ENCODE peak calls at places on chromosome 6, in eight cellular contexts. P is Peyer's patch, E is tibial nerve, B is spleen, D is HCT116, Q is transverse colon, M is A549, O is adrenal gland. I is an unnamed sample.

GRCh38 chr6:143394351-143394750 is 56.1 kb downstream of the ADAT2 start:
- DNase-seq in P (no peak), E (no peak), B (no peak), D (no peak), Q (no peak), M (no peak), O (no peak), I (no peak)

GRCh38 chr6:163620670-163621330 is 206.3 kb downstream of the QKI start:
- DNase-seq in P (peak), E (no peak), B (no peak), D (no peak), Q (no peak), M (no peak), O (no peak), I (no peak)

GRCh38 chr6:19812512-19813119 is 24.6 kb upstream of the ID4 start:
- DNase-seq in P (no peak), E (no peak), B (no peak), D (peak), Q (no peak), M (peak), O (no peak), I (no peak)

GRCh38 chr6:145531822-145532221 is 203.5 kb downstream of the EPM2A start:
- DNase-seq in P (no peak), E (no peak), B (no peak), D (no peak), Q (no peak), M (no peak), O (no peak), I (no peak)

GRCh38 chr6:146892613-146893401 is 294.0 kb downstream of the ADGB start:
- DNase-seq in P (no peak), E (no peak), B (no peak), D (no peak), Q (no peak), M (no peak), O (no peak), I (no peak)

GRCh38 chr6:163416640-163417253 is 2.2 kb downstream of the QKI start:
- DNase-seq in P (peak), E (no peak), B (no peak), D (peak), Q (peak), M (peak), O (peak), I (peak)

GRCh38 chr6:88368071-88368787 is 202.1 kb upstream of the CNR1 start:
- DNase-seq in P (no peak), E (no peak), B (no peak), D (no peak), Q (no peak), M (peak), O (no peak), I (no peak)

GRCh38 chr6:4253604-4254211 is 118.3 kb upstream of the ECI2 start:
- DNase-seq in P (no peak), E (no peak), B (no peak), D (peak), Q (no peak), M (peak), O (peak), I (no peak)

GRCh38 chr6:16286151-16286522 is 47.8 kb downstream of the GMPR start:
- DNase-seq in P (no peak), E (no peak), B (no peak), D (peak), Q (no peak), M (peak), O (peak), I (no peak)

GRCh38 chr6:147664092-147664491 is 155.6 kb downstream of the SAMD5 start:
- DNase-seq in P (no peak), E (no peak), B (no peak), D (no peak), Q (no peak), M (no peak), O (no peak), I (no peak)

GRCh38 chr6:102474041-102474807 is 1080.7 kb downstream of the GRIK2 start:
- DNase-seq in P (no peak), E (no peak), B (no peak), D (no peak), Q (no peak), M (no peak), O (no peak), I (no peak)

GRCh38 chr6:43311681-43312080 is 3.1 kb upstream of the CRIP3 start:
- DNase-seq in P (no peak), E (no peak), B (no peak), D (no peak), Q (no peak), M (no peak), O (no peak), I (no peak)

GRCh38 chr6:137002505-137002904 is 42.3 kb downstream of the IL20RA start:
- DNase-seq in P (no peak), E (no peak), B (no peak), D (peak), Q (no peak), M (no peak), O (no peak), I (no peak)

GRCh38 chr6:83096791-83097190 is 29.3 kb downstream of the DOP1A start:
- DNase-seq in P (no peak), E (no peak), B (no peak), D (no peak), Q (no peak), M (no peak), O (no peak), I (no peak)

GRCh38 chr6:133542056-133542821 is 301.1 kb downstream of the EYA4 start:
- DNase-seq in P (no peak), E (no peak), B (no peak), D (no peak), Q (no peak), M (no peak), O (no peak), I (no peak)

GRCh38 chr6:116279232-116280160 is at the start of gene TSPYL1:
- DNase-seq in P (peak), E (peak), B (peak), D (peak), Q (peak), M (peak), O (peak), I (peak)
- TF ChIP-seq POLR2A in P (peak), E (peak), B (peak), D (peak), Q (peak), M (peak), O (peak), I (peak)

GRCh38 chr6:152301806-152302568 is 335.2 kb downstream of the SYNE1 start:
- DNase-seq in P (peak), E (peak), B (peak), D (peak), Q (peak), M (peak), O (peak), I (peak)
- TF ChIP-seq POLR2A in P (peak), E (no peak), B (no peak), D (no peak), Q (peak), M (peak), O (peak), I (peak)

DNA sequence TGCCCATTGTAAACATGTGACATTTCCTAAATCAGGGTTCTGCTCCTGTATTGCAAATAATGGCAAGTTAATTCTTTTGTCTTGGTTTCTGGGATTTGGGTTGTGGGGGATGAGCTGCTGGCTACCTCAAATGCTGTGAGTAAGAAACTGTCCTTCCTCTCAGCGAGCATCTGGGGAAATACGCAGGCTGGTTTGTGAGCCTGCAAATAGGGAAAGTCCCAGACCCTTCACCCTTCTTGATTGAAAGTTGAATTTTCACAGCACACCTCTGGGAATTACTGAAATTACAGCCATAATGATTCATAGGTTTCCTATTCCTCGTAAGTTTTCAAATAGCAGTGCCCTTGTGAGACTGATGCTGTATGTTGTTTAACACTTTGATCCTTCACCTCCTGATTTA is 138.1 kb downstream of the TBXT start:
- DNase-seq in P (no peak), E (no peak), B (no peak), D (no peak), Q (no peak), M (peak), O (no peak), I (no peak)
- TF ChIP-seq POLR2A in P (no peak), E (no peak), B (no peak), D (no peak), Q (no peak), M (no peak), O (no peak), I (no peak)

DNA sequence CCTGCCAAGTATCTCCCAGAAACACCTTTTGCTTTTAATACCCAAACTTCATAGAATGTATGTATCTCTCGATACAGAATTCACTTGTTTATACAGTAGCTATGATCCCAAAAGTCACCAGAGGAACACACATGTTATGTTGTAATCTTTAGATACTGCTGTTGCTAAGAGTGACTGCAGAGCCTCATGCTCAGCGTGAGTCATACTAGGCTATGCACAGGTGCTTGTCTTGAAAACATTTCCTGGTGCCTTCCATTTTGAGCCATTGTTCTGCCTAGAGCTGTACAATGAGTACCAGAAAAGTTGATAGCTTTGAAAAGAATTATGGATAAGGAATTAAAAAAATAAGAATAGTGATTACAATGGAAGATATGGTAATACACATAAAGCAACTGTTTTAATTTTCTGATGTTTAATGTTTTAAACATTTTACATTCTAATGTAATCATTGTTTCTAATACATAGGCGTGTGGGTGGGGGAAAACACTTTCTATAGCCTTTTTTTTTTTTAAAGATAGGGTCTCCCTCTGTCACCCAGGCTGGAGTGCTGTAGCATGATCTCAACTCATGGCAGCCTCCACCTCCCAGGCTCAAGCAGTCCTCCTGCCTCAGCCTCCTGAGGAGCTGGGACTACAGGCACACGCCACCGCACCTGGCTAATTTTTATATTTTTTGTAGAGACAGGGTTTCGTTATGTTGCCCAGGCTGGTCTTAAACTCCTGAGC is 79.4 kb downstream of the CD24 start:
- DNase-seq in P (no peak), E (no peak), B (no peak), D (no peak), Q (no peak), M (peak), O (no peak), I (no peak)
- TF ChIP-seq POLR2A in P (no peak), E (no peak), B (no peak), D (no peak), Q (no peak), M (no peak), O (no peak), I (no peak)

DNA sequence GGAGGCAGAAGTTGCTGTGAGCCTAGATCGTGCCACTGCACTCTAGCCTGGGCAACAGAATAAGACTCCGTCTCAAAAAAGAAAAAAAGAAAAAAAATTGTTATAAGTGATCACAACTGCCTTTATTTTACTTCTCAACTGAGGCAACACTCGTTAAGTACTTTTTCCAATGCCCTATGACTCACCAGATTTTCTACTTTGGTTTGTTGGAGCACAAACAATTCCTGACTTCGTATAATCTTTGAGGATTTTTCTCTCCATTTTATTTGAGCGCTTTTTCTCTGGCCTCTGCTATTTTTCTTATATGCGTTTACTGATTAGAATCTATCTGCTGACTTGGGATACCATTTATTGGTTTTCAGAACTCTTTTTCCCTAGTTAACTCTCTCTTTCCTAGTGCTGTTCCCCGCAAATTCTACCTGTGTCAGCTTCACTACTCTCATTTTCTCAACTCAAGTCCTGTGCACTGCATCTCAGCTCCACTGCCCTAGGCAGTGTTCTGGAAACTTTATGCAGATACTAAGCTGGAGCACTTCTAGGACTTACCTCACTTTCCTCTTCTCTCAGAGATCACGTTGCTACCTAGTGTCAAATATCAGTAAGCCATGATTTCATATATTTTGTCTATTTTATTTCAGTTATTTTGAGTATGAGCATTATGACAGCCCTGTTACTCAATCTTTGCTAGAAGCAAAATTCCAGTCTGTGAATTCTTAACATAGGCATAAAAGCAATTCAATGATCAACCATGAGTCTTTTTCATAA is 1120.1 kb upstream of the CITED2 start:
- DNase-seq in P (no peak), E (no peak), B (no peak), D (no peak), Q (no peak), M (no peak), O (no peak), I (no peak)
- TF ChIP-seq POLR2A in P (no peak), E (no peak), B (no peak), D (no peak), Q (no peak), M (no peak), O (no peak), I (no peak)

GRCh38 chr6:7241709-7242645 is 71.0 kb downstream of the SSR1 start:
- DNase-seq in P (peak), E (no peak), B (no peak), D (no peak), Q (peak), M (no peak), O (no peak), I (no peak)

GRCh38 chr6:7243188-7243942 is 69.6 kb downstream of the SSR1 start:
- DNase-seq in P (peak), E (no peak), B (no peak), D (peak), Q (peak), M (peak), O (peak), I (no peak)

GRCh38 chr6:7240351-7240750 is 72.6 kb downstream of the SSR1 start:
- DNase-seq in P (no peak), E (no peak), B (no peak), D (no peak), Q (no peak), M (no peak), O (no peak), I (no peak)

GRCh38 chr6:7241160-7241559 is 71.8 kb downstream of the SSR1 start:
- DNase-seq in P (no peak), E (no peak), B (no peak), D (no peak), Q (no peak), M (no peak), O (no peak), I (no peak)

GRCh38 chr6:7242835-7243187 is 70.2 kb downstream of the SSR1 start:
- DNase-seq in P (no peak), E (no peak), B (no peak), D (no peak), Q (no peak), M (no peak), O (no peak), I (no peak)
- TF ChIP-seq POLR2A in P (no peak), E (no peak), B (no peak), D (no peak), Q (no peak), M (no peak), O (no peak), I (no peak)

GRCh38 chr6:157981395-157982296 is at the start of gene SYNJ2:
- DNase-seq in P (peak), E (peak), B (peak), D (no peak), Q (peak), M (peak), O (peak), I (peak)
- TF ChIP-seq POLR2A in P (peak), E (no peak), B (no peak), D (no peak), Q (peak), M (no peak), O (peak), I (peak)

DNA sequence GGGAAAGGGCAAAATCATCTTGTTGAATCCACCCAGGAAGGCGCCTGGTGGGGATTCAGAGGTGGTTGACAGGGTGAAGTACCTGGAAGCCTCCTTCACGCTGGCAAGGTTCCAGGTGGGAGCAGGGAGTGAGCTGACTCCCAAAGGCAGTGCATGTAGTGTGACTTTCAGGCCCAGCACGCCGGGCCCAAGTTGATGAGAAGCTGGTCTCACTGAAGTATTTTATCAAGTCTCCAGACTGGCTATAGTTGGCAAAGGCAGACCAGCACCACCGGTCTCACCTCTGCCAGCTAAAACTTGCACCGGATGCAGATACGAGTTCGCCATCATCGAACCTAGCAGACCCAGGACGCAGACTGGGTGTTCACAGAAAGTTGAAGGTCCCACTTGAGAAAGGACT is 16.5 kb downstream of the PPP1R10 start:
- DNase-seq in P (no peak), E (no peak), B (no peak), D (no peak), Q (no peak), M (peak), O (no peak), I (peak)
- TF ChIP-seq POLR2A in P (no peak), E (no peak), B (no peak), D (no peak), Q (peak), M (no peak), O (no peak), I (no peak)

DNA sequence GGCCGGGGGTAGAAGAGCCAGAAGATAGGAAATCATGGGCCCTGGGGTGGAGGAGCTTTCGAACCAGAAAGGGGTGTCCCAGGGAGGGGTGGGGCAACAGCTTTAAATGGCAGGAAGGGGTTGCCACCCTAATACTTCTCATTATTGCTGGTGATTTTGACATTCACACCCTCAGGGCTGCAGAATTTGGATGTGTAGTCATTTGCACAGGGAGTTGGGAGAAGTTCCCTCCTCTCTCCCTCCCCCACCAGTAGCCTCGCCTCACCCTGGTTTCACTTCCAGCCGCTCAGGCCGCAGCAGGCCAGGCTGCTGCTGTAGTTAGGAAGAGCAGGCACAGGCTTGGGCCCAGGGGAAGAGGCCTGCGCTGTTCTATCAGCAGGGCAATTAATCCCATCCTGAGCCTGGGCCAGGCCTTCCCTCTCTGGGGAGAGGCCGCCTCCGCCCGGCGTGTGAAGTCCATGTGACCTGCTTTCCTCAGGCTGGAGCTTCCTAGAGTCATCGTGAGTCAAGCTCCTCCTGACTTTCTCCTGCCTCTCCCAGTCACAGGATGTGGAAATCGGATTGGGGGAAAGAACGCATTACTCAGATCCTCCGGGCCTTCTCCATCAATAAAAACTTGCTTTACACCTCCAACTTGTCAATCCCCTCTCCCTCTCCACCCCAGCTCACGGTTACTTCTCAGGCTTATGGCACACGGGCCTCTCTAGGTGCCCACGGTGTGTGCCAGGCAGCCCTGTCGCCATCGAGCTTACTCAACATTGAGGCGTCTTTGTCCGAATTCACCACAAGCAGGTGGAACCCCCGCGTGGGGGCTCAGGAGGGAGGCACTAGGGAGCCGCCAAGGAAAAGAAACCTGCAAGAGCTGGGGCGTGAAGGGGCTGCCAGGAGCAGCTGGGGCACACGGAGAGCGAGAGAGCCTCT is 7.8 kb downstream of the ADTRP start:
- DNase-seq in P (peak), E (peak), B (peak), D (peak), Q (peak), M (peak), O (peak), I (peak)
- TF ChIP-seq POLR2A in P (peak), E (no peak), B (no peak), D (no peak), Q (peak), M (no peak), O (no peak), I (no peak)

DNA sequence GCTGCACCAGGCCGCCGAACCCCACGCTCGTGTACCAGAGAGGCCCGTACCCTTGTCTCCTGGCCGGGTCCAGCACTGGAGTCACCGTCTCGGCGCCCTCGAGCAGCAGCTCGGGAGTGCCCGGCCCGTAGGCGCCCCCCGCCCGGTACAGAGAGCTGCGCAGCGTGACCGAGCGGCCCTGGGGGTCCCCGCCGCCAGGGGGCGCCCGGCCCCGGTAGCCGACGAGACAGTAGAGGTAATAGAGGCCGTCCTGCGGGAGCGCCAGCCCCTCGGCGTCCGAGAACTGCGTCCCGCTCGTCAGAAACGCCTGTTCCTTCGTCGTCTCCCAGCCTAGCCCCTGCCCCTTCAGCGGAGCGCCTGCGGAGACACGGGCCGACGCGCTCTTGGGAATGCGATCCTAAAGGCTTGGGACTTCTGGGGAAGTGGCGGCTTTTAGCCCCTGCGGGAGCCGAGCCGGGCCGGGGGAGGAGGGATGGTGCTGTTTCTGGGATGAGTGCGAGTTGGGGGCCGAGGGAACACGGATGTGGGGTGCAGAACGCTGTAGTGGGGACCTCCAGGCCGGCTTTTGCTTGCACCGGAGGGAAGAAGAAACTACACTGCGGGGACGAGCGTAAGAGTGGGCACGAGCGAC is 1.3 kb downstream of the LTB start:
- DNase-seq in P (peak), E (peak), B (peak), D (peak), Q (peak), M (peak), O (peak), I (peak)
- TF ChIP-seq POLR2A in P (no peak), E (peak), B (peak), D (no peak), Q (peak), M (peak), O (peak), I (no peak)

I was measured in ovary.